ENCODE peak calls at places on chromosomes 12 and 14, in four cellular contexts. One of them, this sample, is unnamed.

GRCh38 chr12:40058721-40059190 is 47.1 kb downstream of the SLC2A13 start:
- DNase-seq in K562: no peak
- DNase-seq in HepG2: no peak
- DNase-seq in SK-N-SH: no peak
- DNase-seq in this sample: no peak

GRCh38 chr12:66945189-66945817 is 266.4 kb upstream of the GRIP1 start:
- DNase-seq in K562: no peak
- DNase-seq in HepG2: no peak
- DNase-seq in SK-N-SH: no peak
- DNase-seq in this sample: no peak

GRCh38 chr12:49276304-49277290 is 11.7 kb downstream of the TUBA1C start:
- DNase-seq in K562: no peak
- DNase-seq in HepG2: no peak
- DNase-seq in SK-N-SH: peak
- DNase-seq in this sample: no peak

GRCh38 chr14:104968153-104968527 is 10.0 kb downstream of the AHNAK2 start:
- DNase-seq in K562: peak
- DNase-seq in HepG2: no peak
- DNase-seq in SK-N-SH: peak
- DNase-seq in this sample: no peak

GRCh38 chr12:86730233-86730632 is 474.0 kb upstream of the MGAT4C start:
- DNase-seq in K562: no peak
- DNase-seq in HepG2: no peak
- DNase-seq in SK-N-SH: no peak
- DNase-seq in this sample: no peak

GRCh38 chr12:67068773-67069450 is 200.2 kb upstream of the CAND1 start:
- DNase-seq in K562: peak
- DNase-seq in HepG2: peak
- DNase-seq in SK-N-SH: peak
- DNase-seq in this sample: no peak

GRCh38 chr14:26719514-26719913 is 121.7 kb upstream of the NOVA1 start:
- DNase-seq in K562: no peak
- DNase-seq in HepG2: peak
- DNase-seq in SK-N-SH: no peak
- DNase-seq in this sample: no peak

GRCh38 chr12:122309564-122310121 is 43.3 kb upstream of the VPS33A start:
- DNase-seq in K562: no peak
- DNase-seq in HepG2: no peak
- DNase-seq in SK-N-SH: peak
- DNase-seq in this sample: no peak

GRCh38 chr14:99612065-99612736 is 8.2 kb upstream of the CCDC85C start:
- DNase-seq in K562: no peak
- DNase-seq in HepG2: no peak
- DNase-seq in SK-N-SH: no peak
- DNase-seq in this sample: no peak

GRCh38 chr12:95473440-95473946 is 459 bp upstream of the METAP2 start:
- DNase-seq in K562: peak
- DNase-seq in HepG2: peak
- DNase-seq in SK-N-SH: peak
- DNase-seq in this sample: peak

GRCh38 chr14:32073537-32074189 is 3.4 kb upstream of the ARHGAP5 start:
- DNase-seq in K562: peak
- DNase-seq in HepG2: peak
- DNase-seq in SK-N-SH: peak
- DNase-seq in this sample: peak

GRCh38 chr14:105376521-105377440 is 21.6 kb upstream of the TEX22 start:
- DNase-seq in K562: peak
- DNase-seq in HepG2: no peak
- DNase-seq in SK-N-SH: no peak
- DNase-seq in this sample: no peak

GRCh38 chr12:121762269-121762668 is 31.2 kb downstream of the RHOF start:
- DNase-seq in K562: no peak
- DNase-seq in HepG2: no peak
- DNase-seq in SK-N-SH: no peak
- DNase-seq in this sample: no peak

GRCh38 chr12:26633591-26634210 is 199.3 kb downstream of the ITPR2 start:
- DNase-seq in K562: no peak
- DNase-seq in HepG2: peak
- DNase-seq in SK-N-SH: no peak
- DNase-seq in this sample: no peak

GRCh38 chr14:22112004-22112403 is 438.4 kb upstream of the OR4E1 start:
- DNase-seq in K562: peak
- DNase-seq in HepG2: peak
- DNase-seq in SK-N-SH: peak
- DNase-seq in this sample: no peak

GRCh38 chr14:60805881-60806569 is 71.5 kb downstream of the MNAT1 start:
- DNase-seq in K562: no peak
- DNase-seq in HepG2: no peak
- DNase-seq in SK-N-SH: no peak
- DNase-seq in this sample: no peak

GRCh38 chr12:57765003-57765697 is 1.7 kb downstream of the CYP27B1 start:
- DNase-seq in K562: no peak
- DNase-seq in HepG2: peak
- DNase-seq in SK-N-SH: peak
- DNase-seq in this sample: no peak

GRCh38 chr12:111448266-111448830 is 42.6 kb downstream of the SH2B3 start:
- DNase-seq in K562: no peak
- DNase-seq in HepG2: no peak
- DNase-seq in SK-N-SH: no peak
- DNase-seq in this sample: no peak

GRCh38 chr12:89160716-89161123 is 191.6 kb downstream of the DUSP6 start:
- DNase-seq in K562: no peak
- DNase-seq in HepG2: no peak
- DNase-seq in SK-N-SH: peak
- DNase-seq in this sample: no peak

GRCh38 chr12:131799828-131800593 is 28.2 kb upstream of the MMP17 start:
- DNase-seq in K562: no peak
- DNase-seq in HepG2: no peak
- DNase-seq in SK-N-SH: no peak
- DNase-seq in this sample: no peak

GRCh38 chr12:45122776-45123380 is 72.0 kb upstream of the DBX2 start:
- DNase-seq in K562: no peak
- DNase-seq in HepG2: peak
- DNase-seq in SK-N-SH: peak
- DNase-seq in this sample: peak

DNA sequence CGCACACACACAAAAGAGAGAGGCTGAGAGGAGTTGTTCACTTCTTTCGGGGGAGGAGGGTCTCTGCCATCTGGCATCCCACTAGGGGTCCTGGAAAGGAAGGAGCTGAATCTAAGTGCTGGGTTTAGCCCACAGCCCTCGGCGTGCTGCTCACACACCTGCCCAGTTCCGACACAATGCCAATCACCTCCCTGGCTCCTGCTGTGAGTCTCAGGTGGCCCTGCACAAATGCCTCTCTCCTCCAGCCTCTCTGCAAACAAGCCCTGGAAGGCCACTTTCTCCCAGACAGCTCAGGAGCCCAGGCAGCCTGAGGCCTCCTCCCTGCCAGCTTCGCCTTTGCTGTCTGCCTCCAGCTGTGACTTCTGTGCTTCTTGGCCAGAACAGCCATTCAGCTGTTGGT is 51.2 kb downstream of the SMIM41 start:
- DNase-seq in K562: no peak
- DNase-seq in HepG2: no peak
- DNase-seq in SK-N-SH: peak
- DNase-seq in this sample: no peak
- TF ChIP-seq RAD21 in K562: no peak
- TF ChIP-seq RAD21 in HepG2: no peak
- TF ChIP-seq RAD21 in SK-N-SH: no peak
- TF ChIP-seq RAD21 in this sample: no peak

GRCh38 chr12:109927622-109928021 is 27.5 kb downstream of the TCHP start:
- DNase-seq in K562: peak
- DNase-seq in HepG2: peak
- DNase-seq in SK-N-SH: peak
- DNase-seq in this sample: peak
- TF ChIP-seq SIN3A in K562: no peak
- TF ChIP-seq SIN3A in HepG2: no peak
- TF ChIP-seq SIN3A in SK-N-SH: no peak
- TF ChIP-seq SIN3A in this sample: no peak

DNA sequence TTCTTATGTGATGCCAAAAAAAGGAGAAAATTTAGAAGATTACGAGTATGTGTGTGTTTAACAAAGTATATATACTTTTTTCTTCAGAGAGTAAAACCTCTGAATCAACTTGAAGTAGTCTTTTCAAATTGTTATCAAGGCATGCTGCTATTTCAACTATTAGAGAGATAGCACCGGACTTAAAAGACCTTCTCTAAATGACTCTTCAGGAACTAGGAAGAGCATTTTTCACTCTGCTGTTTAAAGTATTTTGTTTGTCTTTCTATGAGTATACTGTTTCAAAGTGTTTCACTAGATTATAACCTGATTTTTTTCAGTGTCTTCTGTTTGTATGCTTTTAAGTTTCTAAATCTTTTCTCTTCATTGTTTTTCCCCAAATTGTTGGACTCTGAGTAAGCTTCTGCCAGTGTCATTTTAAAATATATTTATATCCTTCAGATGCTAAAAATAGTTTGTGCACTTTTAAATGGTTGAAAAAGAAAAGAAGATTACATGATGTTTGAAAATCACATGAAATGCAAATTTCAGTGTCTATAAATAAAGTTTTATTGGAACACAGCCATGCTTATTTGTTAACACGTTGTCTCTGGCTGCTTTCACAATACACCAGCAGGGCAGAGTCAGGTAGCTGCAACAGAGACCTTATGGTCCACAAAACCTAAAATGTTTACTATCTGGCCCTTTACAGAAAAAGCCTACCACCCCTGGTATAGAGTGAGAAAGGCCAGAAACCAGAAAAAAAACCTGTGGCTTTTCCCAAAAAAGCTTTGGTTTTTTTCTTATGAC is 21.3 kb downstream of the CRADD start:
- DNase-seq in K562: no peak
- DNase-seq in HepG2: peak
- DNase-seq in SK-N-SH: no peak
- DNase-seq in this sample: no peak
- TF ChIP-seq RAD21 in K562: no peak
- TF ChIP-seq RAD21 in HepG2: no peak
- TF ChIP-seq RAD21 in SK-N-SH: no peak
- TF ChIP-seq RAD21 in this sample: no peak

GRCh38 chr12:74337951-74338350 is 199.7 kb upstream of the ATXN7L3B start:
- DNase-seq in K562: no peak
- DNase-seq in HepG2: peak
- DNase-seq in SK-N-SH: no peak
- DNase-seq in this sample: peak
- TF ChIP-seq SIN3A in K562: no peak
- TF ChIP-seq SIN3A in HepG2: no peak
- TF ChIP-seq SIN3A in SK-N-SH: no peak
- TF ChIP-seq SIN3A in this sample: peak

DNA sequence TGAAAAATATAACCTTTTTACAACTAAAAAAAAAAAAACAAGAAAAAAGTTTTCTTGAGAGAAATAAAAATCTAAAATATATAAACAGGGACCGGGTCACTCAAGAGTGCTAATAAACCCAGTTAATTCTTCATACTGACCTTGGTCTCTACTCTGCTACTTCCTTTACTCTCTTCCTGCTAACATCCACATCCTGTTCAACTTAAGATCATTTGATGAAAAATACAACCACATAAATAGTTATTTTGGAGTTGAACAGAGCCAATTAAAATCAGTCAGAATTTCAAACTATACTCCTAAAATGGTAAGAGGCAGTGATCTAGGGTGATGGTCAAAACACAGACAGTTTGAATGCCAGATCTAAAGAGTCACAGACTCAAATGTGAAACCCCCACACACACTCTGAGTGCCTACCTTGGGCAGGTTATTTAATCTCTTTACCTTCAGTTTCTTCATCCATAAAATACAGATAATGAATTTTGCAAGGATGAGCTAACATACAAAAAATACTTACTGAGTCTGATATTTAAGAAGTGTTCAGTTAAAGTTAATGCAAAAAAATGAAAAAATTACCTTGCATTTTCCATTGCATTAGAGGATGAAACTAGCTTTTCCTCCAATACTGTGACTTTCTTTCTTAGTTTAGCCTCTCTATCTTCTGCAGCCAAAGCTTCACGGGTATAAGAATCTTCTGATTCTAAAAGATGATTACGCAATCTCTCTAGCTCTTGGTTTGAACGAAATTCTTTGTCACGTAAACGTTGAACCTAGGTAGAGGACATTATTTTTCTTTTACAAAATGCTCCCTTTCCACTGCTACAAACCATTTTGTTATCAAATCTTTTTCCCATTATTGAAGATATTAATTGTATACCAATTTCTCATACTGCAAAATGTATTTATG is 40.9 kb downstream of the TRIP11 start:
- DNase-seq in K562: no peak
- DNase-seq in HepG2: no peak
- DNase-seq in SK-N-SH: no peak
- DNase-seq in this sample: no peak
- TF ChIP-seq RAD21 in K562: no peak
- TF ChIP-seq RAD21 in HepG2: no peak
- TF ChIP-seq RAD21 in SK-N-SH: no peak
- TF ChIP-seq RAD21 in this sample: no peak

DNA sequence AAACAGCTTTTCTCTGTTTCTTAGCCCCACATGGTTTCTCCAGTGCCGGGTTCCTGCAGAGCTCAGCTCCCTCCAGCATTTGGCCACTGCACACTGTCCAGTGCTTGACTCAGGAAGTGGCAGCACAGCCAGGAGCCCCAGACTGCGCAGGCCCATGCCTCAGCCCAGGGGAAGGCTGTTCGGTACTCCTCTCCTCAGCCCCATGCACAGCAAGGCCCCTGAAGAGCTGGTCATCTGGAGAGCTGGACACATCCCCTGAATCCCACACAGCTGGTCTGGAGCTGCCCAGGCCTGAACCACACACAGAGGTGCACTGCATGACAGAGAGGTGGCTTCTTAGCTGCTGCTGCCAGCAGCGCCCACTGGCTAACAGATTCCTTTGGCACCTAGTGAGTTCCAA is 48.3 kb downstream of the STAB2 start:
- DNase-seq in K562: no peak
- DNase-seq in HepG2: no peak
- DNase-seq in SK-N-SH: no peak
- DNase-seq in this sample: no peak
- TF ChIP-seq SIN3A in K562: no peak
- TF ChIP-seq SIN3A in HepG2: no peak
- TF ChIP-seq SIN3A in SK-N-SH: no peak
- TF ChIP-seq SIN3A in this sample: no peak

This sample was measured in HCT116.